ENCODE peak calls at places on chromosomes 6 and 20, in eight cellular contexts. K, O, Z, M, T, X, B and J are unnamed samples.

GRCh38 chr6:31888281-31889258 is 8.9 kb downstream of the EHMT2 start:
- DNase-seq in Z (peak; percentile 29), M (peak; percentile 45), T (no peak), X (no peak), K (peak; percentile 35), B (peak; percentile 55), O (no peak), J (no peak)

GRCh38 chr6:158705386-158706126 is 55.7 kb downstream of the SYTL3 start:
- DNase-seq in Z (no peak), M (no peak), B (no peak), X (no peak), K (no peak), O (no peak), T (no peak), J (no peak)

GRCh38 chr6:217048-217659 is 75.1 kb upstream of the DUSP22 start:
- DNase-seq in M (no peak), O (no peak), X (no peak), T (no peak), Z (no peak), B (no peak), K (no peak), J (peak; percentile 42)

GRCh38 chr6:18997375-18997826 is 610.3 kb downstream of the RNF144B start:
- DNase-seq in M (no peak), O (peak; percentile 35), B (no peak), T (no peak), X (no peak), Z (no peak), K (no peak), J (peak; percentile 22)

GRCh38 chr6:25405442-25405841 is 126.3 kb downstream of the CARMIL1 start:
- DNase-seq in M (no peak), O (no peak), T (no peak), B (no peak), K (no peak), X (no peak), Z (no peak), J (no peak)

GRCh38 chr6:152981989-152982767 is 663 bp downstream of the FBXO5 start:
- DNase-seq in B (no peak), K (no peak), X (no peak), O (no peak), M (no peak), Z (no peak), T (no peak), J (peak; percentile 27)

GRCh38 chr6:170231496-170232185 is 59.2 kb downstream of the DLL1 start:
- DNase-seq in O (no peak), B (no peak), K (no peak), X (no peak), M (no peak), T (no peak), Z (no peak), J (no peak)

GRCh38 chr6:100658486-100658885 is 193.8 kb upstream of the SIM1 start:
- DNase-seq in M (no peak), K (no peak), O (no peak), T (no peak), B (no peak), Z (no peak), X (no peak), J (no peak)

GRCh38 chr20:46129955-46130481 is 11.9 kb downstream of the CD40 start:
- DNase-seq in O (no peak), T (no peak), M (no peak), X (peak; percentile 83), Z (peak; percentile 12), K (no peak), B (no peak), J (no peak)

GRCh38 chr6:157264701-157265100 is 58.6 kb downstream of the TMEM242 start:
- DNase-seq in X (peak; percentile 70), Z (no peak), O (no peak), T (no peak), B (no peak), K (no peak), M (no peak), J (no peak)

GRCh38 chr20:37195018-37195417 is 15.7 kb upstream of the MROH8 start:
- DNase-seq in T (no peak), Z (no peak), K (no peak), O (no peak), X (no peak), B (no peak), M (no peak), J (no peak)

GRCh38 chr20:16580127-16580526 is 6.9 kb upstream of the KIF16B start:
- DNase-seq in Z (peak; percentile 78), O (peak; percentile 79), X (no peak), M (no peak), K (no peak), T (no peak), B (no peak), J (peak; percentile 52)

GRCh38 chr6:151675746-151676459 is 131.6 kb upstream of the ESR1 start:
- DNase-seq in B (peak; percentile 52), O (peak; percentile 19), Z (no peak), M (no peak), T (no peak), X (no peak), K (peak; percentile 43), J (peak; percentile 39)

GRCh38 chr20:7392551-7392950 is 547.7 kb downstream of the HAO1 start:
- DNase-seq in K (no peak), B (no peak), M (no peak), T (no peak), O (no peak), X (no peak), Z (no peak), J (no peak)